ENCODE peak calls at places on chromosomes 11 and 22, in four cellular contexts. D, Y, C and N are unnamed samples.

GRCh38 chr22:48778308-48779195 is 1049.1 kb downstream of the BRD1 start:
- DNase-seq in Y (no peak), D (no peak), C (no peak), N (no peak)

GRCh38 chr22:29314074-29314473 is 1.4 kb downstream of the RASL10A start:
- DNase-seq in C (no peak), Y (no peak), D (no peak), N (no peak)

GRCh38 chr22:35218079-35218478 is 39.2 kb upstream of the HMGXB4 start:
- DNase-seq in C (no peak), Y (no peak), D (no peak), N (no peak)

GRCh38 chr11:73382183-73382582 is 6.0 kb downstream of the RELT start:
- DNase-seq in C (no peak), Y (no peak), D (no peak), N (no peak)

GRCh38 chr11:69295995-69296889 is 2.3 kb downstream of the MYEOV start:
- DNase-seq in D (no peak), Y (no peak), C (no peak), N (no peak)

GRCh38 chr11:12625438-12626071 is 48.7 kb upstream of the TEAD1 start:
- DNase-seq in C (no peak), Y (no peak), D (no peak), N (no peak)

GRCh38 chr11:77842451-77843121 is 21.6 kb downstream of the AAMDC start:
- DNase-seq in C (no peak), D (no peak), Y (no peak), N (no peak)

GRCh38 chr11:67489203-67489859 is 6.5 kb downstream of the AIP start:
- DNase-seq in D (no peak), C (no peak), Y (no peak), N (no peak)

GRCh38 chr11:109970516-109971183 is 122.5 kb upstream of the ZC3H12C start:
- DNase-seq in Y (peak), C (no peak), D (no peak), N (no peak)

GRCh38 chr11:75107187-75107586 is 10.5 kb upstream of the OR2AT4 start:
- DNase-seq in C (no peak), D (no peak), Y (no peak), N (no peak)

GRCh38 chr11:43555811-43556210 is 124.7 kb upstream of the HSD17B12 start:
- DNase-seq in Y (no peak), C (no peak), D (no peak), N (no peak)

GRCh38 chr11:120215634-120216033 is 4.8 kb downstream of the OAF start:
- DNase-seq in Y (no peak), D (no peak), C (no peak), N (no peak)

GRCh38 chr11:34314176-34314575 is 43.6 kb downstream of the ABTB2 start:
- DNase-seq in C (no peak), D (no peak), Y (no peak), N (no peak)

GRCh38 chr22:34508797-34509196 is 557.2 kb upstream of the ISX start:
- DNase-seq in D (no peak), Y (no peak), C (no peak), N (no peak)

GRCh38 chr22:29081499-29082236 is 8.8 kb downstream of the KREMEN1 start:
- DNase-seq in C (no peak), Y (no peak), D (no peak), N (peak)

GRCh38 chr22:46073683-46074504 is 76.4 kb upstream of the PPARA start:
- DNase-seq in Y (no peak), C (no peak), D (no peak), N (peak)

GRCh38 chr11:104776501-104777170 is 121.6 kb downstream of the CASP12 start:
- DNase-seq in D (no peak), Y (no peak), C (no peak), N (no peak)

GRCh38 chr11:12291313-12291712 is 86.1 kb upstream of the PARVA start:
- DNase-seq in D (no peak), Y (no peak), C (no peak), N (no peak)

GRCh38 chr11:6650980-6651379 is 4.6 kb downstream of the DCHS1 start:
- DNase-seq in Y (peak), D (peak), C (no peak), N (no peak)

GRCh38 chr11:13923716-13924650 is 38.5 kb upstream of the SPON1 start:
- DNase-seq in C (no peak), Y (no peak), D (no peak), N (no peak)

GRCh38 chr11:131811380-131811779 is 441.0 kb downstream of the NTM start:
- DNase-seq in Y (no peak), D (no peak), C (no peak), N (no peak)

GRCh38 chr11:44766112-44766971 is 39.6 kb downstream of the TSPAN18 start:
- DNase-seq in C (no peak), D (no peak), Y (no peak), N (no peak)

GRCh38 chr11:104327864-104328513 is 164.0 kb upstream of the PDGFD start:
- DNase-seq in Y (no peak), D (no peak), C (no peak), N (no peak)

GRCh38 chr11:19723572-19724342 is 11.1 kb downstream of the NAV2 start:
- DNase-seq in C (peak), D (peak), Y (peak), N (peak)

GRCh38 chr22:45329536-45329936 is 19.8 kb downstream of the FAM118A start:
- DNase-seq in Y (no peak), D (no peak), C (no peak), N (peak)

GRCh38 chr11:77569046-77569445 is 20.7 kb upstream of the AQP11 start:
- DNase-seq in Y (no peak), C (no peak), D (no peak), N (no peak)

GRCh38 chr22:37556750-37557149 is 3.5 kb upstream of the CDC42EP1 start:
- DNase-seq in C (no peak), Y (no peak), D (no peak), N (peak)

GRCh38 chr11:62217191-62217748 is 8.8 kb downstream of the SCGB2A1 start:
- DNase-seq in D (no peak), Y (no peak), C (no peak), N (peak)

GRCh38 chr11:102560555-102561011 is 30.0 kb upstream of the MMP7 start:
- DNase-seq in C (no peak), D (no peak), Y (no peak), N (no peak)

GRCh38 chr11:32939046-32939445 is 46.4 kb downstream of the QSER1 start:
- DNase-seq in D (no peak), Y (no peak), C (no peak), N (no peak)

GRCh38 chr22:47092896-47093311 is 330.5 kb downstream of the TBC1D22A start:
- DNase-seq in D (no peak), C (no peak), Y (no peak), N (no peak)

GRCh38 chr22:36328635-36329216 is 59.0 kb downstream of the MYH9 start:
- DNase-seq in C (peak), D (peak), Y (peak), N (peak)

GRCh38 chr11:124174001-124174400 is 9.1 kb upstream of the OR10D3 start:
- DNase-seq in Y (no peak), C (no peak), D (no peak), N (peak)

GRCh38 chr22:19691007-19691720 is 23.1 kb upstream of the SEPTIN5 start:
- DNase-seq in C (no peak), D (no peak), Y (no peak), N (no peak)

GRCh38 chr11:129580278-129580677 is 204.6 kb downstream of the BARX2 start:
- DNase-seq in C (no peak), D (no peak), Y (no peak), N (no peak)

GRCh38 chr11:794766-795637 is 3.1 kb downstream of the SLC25A22 start:
- DNase-seq in C (no peak), D (no peak), Y (no peak), N (no peak)

GRCh38 chr11:119729581-119730346 is 764 bp upstream of the NECTIN1 start:
- DNase-seq in C (no peak), D (no peak), Y (no peak), N (no peak)